ENCODE peak calls at places on chromosome 17, in seven cellular contexts. E is right cardiac atrium, O is ovary, Y is NT2/D1, D is esophagus squamous epithelium, I is MM.1S, H is H7. V is an unnamed sample.

GRCh38 chr17:50147841-50148225 is 2.6 kb downstream of the PPP1R9B start:
- DNase-seq in D (no peak), O (no peak), H (peak; percentile 77), E (peak; percentile 84), Y (no peak), I (no peak), V (no peak)

GRCh38 chr17:65918450-65918849 is 273.5 kb downstream of the CEP112 start:
- DNase-seq in H (no peak), D (no peak), Y (no peak), O (no peak), E (no peak), I (no peak), V (no peak)

GRCh38 chr17:68054296-68054900 is 18.9 kb downstream of the KPNA2 start:
- DNase-seq in O (no peak), E (no peak), D (no peak), H (no peak), Y (no peak), I (no peak), V (peak; percentile 59)

GRCh38 chr17:55735784-55736405 is 13.2 kb upstream of the TMEM100 start:
- DNase-seq in Y (peak; percentile 27), O (peak; percentile 35), I (peak; percentile 57), H (peak; percentile 38), E (no peak), D (no peak), V (no peak)

GRCh38 chr17:64130559-64131001 is 636 bp upstream of the ERN1 start:
- DNase-seq in H (no peak), E (no peak), I (no peak), D (no peak), O (peak; percentile 44), Y (no peak), V (peak; percentile 80)

GRCh38 chr17:40490289-40490853 is 11.1 kb downstream of the TNS4 start:
- DNase-seq in E (peak; percentile 62), Y (no peak), H (peak; percentile 87), O (peak; percentile 71), I (no peak), D (no peak), V (no peak)

GRCh38 chr17:41480136-41480535 is 815 bp downstream of the KRT35 start:
- DNase-seq in I (no peak), H (no peak), D (no peak), O (no peak), Y (no peak), E (no peak), V (no peak)

GRCh38 chr17:7790150-7790549 is 43.9 kb upstream of the KDM6B start:
- DNase-seq in O (no peak), H (no peak), Y (no peak), E (no peak), I (no peak), D (no peak), V (no peak)

GRCh38 chr17:83005639-83006038 is 73.8 kb upstream of the METRNL start:
- DNase-seq in O (no peak), E (no peak), H (peak; percentile 57), I (no peak), Y (no peak), D (no peak), V (no peak)

GRCh38 chr17:82216301-82217119 is 3.9 kb upstream of the CCDC57 start:
- DNase-seq in H (peak; percentile 41), O (no peak), Y (no peak), D (no peak), I (peak; percentile 42), E (peak; percentile 87), V (peak; percentile 95)

GRCh38 chr17:19248923-19249574 is 11.9 kb downstream of the EPN2 start:
- DNase-seq in D (no peak), O (peak; percentile 54), H (no peak), Y (no peak), I (no peak), E (peak; percentile 82), V (peak; percentile 85)

GRCh38 chr17:48563867-48564199 is 14.3 kb downstream of the HOXB4 start:
- DNase-seq in E (no peak), Y (no peak), H (no peak), I (no peak), O (no peak), D (no peak), V (no peak)

GRCh38 chr17:35257080-35257701 is 14.3 kb downstream of the SLFN5 start:
- DNase-seq in Y (no peak), E (peak; percentile 64), D (no peak), I (no peak), O (no peak), H (no peak), V (no peak)

GRCh38 chr17:71519285-71519684 is 601.5 kb upstream of the SOX9 start:
- DNase-seq in E (no peak), Y (no peak), D (no peak), O (no peak), I (no peak), H (no peak), V (no peak)

GRCh38 chr17:60522889-60523626 is 3.0 kb downstream of the APPBP2 start:
- DNase-seq in I (no peak), D (no peak), O (no peak), Y (no peak), H (no peak), E (no peak), V (no peak)

GRCh38 chr17:28390123-28390522 is 15.9 kb downstream of the SLC46A1 start:
- DNase-seq in D (no peak), Y (no peak), H (no peak), I (no peak), E (no peak), O (no peak), V (no peak)

GRCh38 chr17:40819528-40820125 is 2.8 kb downstream of the KRT10 start:
- DNase-seq in Y (no peak), H (peak; percentile 18), E (no peak), I (no peak), D (no peak), O (no peak), V (no peak)

GRCh38 chr17:10061131-10061581 is 137.2 kb downstream of the GAS7 start:
- DNase-seq in I (no peak), H (peak; percentile 13), O (no peak), D (no peak), E (peak; percentile 80), Y (no peak), V (peak; percentile 76)

GRCh38 chr17:65498831-65499230 is 62.6 kb downstream of the AXIN2 start:
- DNase-seq in Y (no peak), O (no peak), E (no peak), H (no peak), I (no peak), D (no peak), V (no peak)

GRCh38 chr17:45914036-45914717 is 19.8 kb downstream of the MAPT start:
- DNase-seq in I (no peak), H (no peak), O (no peak), Y (no peak), D (no peak), E (no peak), V (no peak)
- H3K27me3 ChIP-seq in I (no peaks in the 10 kb centered on the region), H (no peaks in the 10 kb centered on the region), O (no peaks in the 10 kb centered on the region), Y (no peaks in the 10 kb centered on the region), D (no peaks in the 10 kb centered on the region), E (no peaks in the 10 kb centered on the region), V (no peaks in the 10 kb centered on the region)

GRCh38 chr17:79655672-79656290 is 44.9 kb upstream of the RBFOX3 start:
- DNase-seq in H (no peak), O (peak; percentile 2), D (no peak), E (no peak), I (no peak), Y (no peak), V (peak; percentile 51)
- H3K27me3 ChIP-seq in H (no peaks in the 10 kb centered on the region), O (no peaks in the 10 kb centered on the region), D (no peaks in the 10 kb centered on the region), E (no peaks in the 10 kb centered on the region), I (peaks cover 93% of the 10 kb centered on the region), Y (peaks cover 13% of the 10 kb centered on the region), V (no peaks in the 10 kb centered on the region)

DNA sequence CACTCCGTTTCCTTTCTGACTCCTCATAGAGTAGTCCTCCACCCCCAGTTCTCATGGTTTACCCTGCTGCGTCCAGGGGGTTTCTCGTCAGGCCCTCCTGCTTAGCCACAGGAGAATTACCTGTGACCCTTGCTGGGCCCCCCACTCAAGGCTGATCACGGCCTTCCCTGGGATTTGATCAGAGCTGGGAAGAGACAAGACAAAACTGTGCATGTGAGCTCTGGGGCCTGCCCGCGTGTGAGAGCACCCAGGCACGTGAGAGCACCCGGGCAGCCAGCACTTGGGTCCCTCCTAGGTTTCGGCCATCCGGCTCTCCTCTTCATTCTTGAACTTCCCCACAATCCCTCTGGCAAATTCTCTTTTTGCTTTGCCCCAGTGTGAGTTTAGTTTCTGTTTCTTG is 37.0 kb downstream of the TMEM11 start:
- DNase-seq in D (no peak), I (no peak), Y (no peak), H (peak; percentile 28), E (no peak), O (no peak), V (no peak)
- H3K27me3 ChIP-seq in D (no peaks in the 10 kb centered on the region), I (no peaks in the 10 kb centered on the region), Y (no peaks in the 10 kb centered on the region), H (no peaks in the 10 kb centered on the region), E (no peaks in the 10 kb centered on the region), O (no peaks in the 10 kb centered on the region), V (no peaks in the 10 kb centered on the region)

DNA sequence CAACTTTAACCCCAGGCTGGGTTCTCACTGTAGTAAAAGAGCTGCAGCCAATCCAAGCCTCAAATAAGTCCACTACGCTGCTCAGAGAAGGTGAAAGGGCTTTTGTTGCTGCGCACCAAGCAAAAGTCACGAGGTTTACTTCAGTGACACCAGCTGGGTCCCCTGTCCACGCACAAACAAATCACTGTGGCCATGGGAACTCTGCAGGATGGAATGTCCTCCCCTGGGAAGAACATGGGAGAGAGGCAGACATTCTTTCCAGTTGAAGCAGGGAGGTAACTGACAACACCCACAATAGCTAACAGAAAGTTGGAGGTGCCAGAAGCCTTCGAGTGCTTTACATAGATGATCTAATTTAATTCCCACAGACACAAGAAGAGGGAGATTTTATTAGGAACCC is 181.9 kb downstream of the PMP22 start:
- DNase-seq in Y (no peak), D (no peak), E (no peak), O (no peak), H (no peak), I (no peak), V (no peak)
- H3K27me3 ChIP-seq in Y (no peaks in the 10 kb centered on the region), D (no peaks in the 10 kb centered on the region), E (no peaks in the 10 kb centered on the region), O (no peaks in the 10 kb centered on the region), H (no peaks in the 10 kb centered on the region), I (no peaks in the 10 kb centered on the region), V (no peaks in the 10 kb centered on the region)

DNA sequence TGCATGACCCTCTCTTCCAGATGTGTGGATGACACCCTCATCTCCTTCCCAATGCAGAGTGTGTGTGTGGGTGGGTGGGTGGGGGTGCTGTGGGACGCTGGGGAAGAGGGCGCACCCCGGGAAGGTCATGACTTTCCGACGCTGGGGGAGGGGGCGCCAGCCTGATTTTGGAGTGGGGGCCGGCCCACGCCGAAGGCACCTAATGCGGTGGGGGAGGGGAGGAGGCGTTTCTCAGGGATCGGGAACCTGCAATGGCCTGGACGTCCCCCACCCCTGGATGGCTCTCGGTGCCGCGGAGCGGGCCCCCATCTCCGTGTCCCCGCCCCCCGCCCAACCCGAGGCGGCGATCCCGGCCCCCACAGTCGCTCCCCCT is 33.5 kb downstream of the SRCIN1 start:
- DNase-seq in E (no peak), Y (no peak), D (no peak), I (no peak), O (no peak), H (no peak), V (no peak)
- H3K27me3 ChIP-seq in E (no peaks in the 10 kb centered on the region), Y (peaks cover 68% of the 10 kb centered on the region), D (peaks cover 19% of the 10 kb centered on the region), I (peaks cover 97% of the 10 kb centered on the region), O (no peaks in the 10 kb centered on the region), H (peaks cover 98% of the 10 kb centered on the region), V (peaks cover 2% of the 10 kb centered on the region)

V was measured in aorta.